ENCODE peak calls at places on chromosomes 13 and 19, in four cellular contexts. One of them, this sample, is unnamed.

GRCh38 chr13:30581582-30581981 is 36.1 kb upstream of the USPL1 start:
- DNase-seq in choroid plexus epithelial cell: peak
- DNase-seq in upper lobe of right lung: no peak
- DNase-seq in foreskin keratinocyte: peak
- DNase-seq in this sample: no peak

GRCh38 chr13:95411641-95412040 is 110.4 kb upstream of the ABCC4 start:
- DNase-seq in choroid plexus epithelial cell: no peak
- DNase-seq in upper lobe of right lung: no peak
- DNase-seq in foreskin keratinocyte: peak
- DNase-seq in this sample: no peak

GRCh38 chr19:16571689-16572331 is 405 bp downstream of the SLC35E1 start:
- DNase-seq in choroid plexus epithelial cell: peak
- DNase-seq in upper lobe of right lung: no peak
- DNase-seq in foreskin keratinocyte: no peak
- DNase-seq in this sample: no peak

GRCh38 chr19:17405250-17406038 is at the start of gene BST2:
- DNase-seq in choroid plexus epithelial cell: peak
- DNase-seq in upper lobe of right lung: no peak
- DNase-seq in foreskin keratinocyte: peak
- DNase-seq in this sample: no peak

GRCh38 chr13:23271331-23271730 is 90.6 kb downstream of the SGCG start:
- DNase-seq in choroid plexus epithelial cell: no peak
- DNase-seq in upper lobe of right lung: no peak
- DNase-seq in foreskin keratinocyte: peak
- DNase-seq in this sample: no peak

GRCh38 chr13:62879071-62879470 is 1463.4 kb upstream of the PCDH20 start:
- DNase-seq in choroid plexus epithelial cell: peak
- DNase-seq in upper lobe of right lung: no peak
- DNase-seq in foreskin keratinocyte: peak
- DNase-seq in this sample: no peak

GRCh38 chr13:82747331-82747730 is 1134.9 kb downstream of the SLITRK1 start:
- DNase-seq in choroid plexus epithelial cell: peak
- DNase-seq in upper lobe of right lung: no peak
- DNase-seq in foreskin keratinocyte: no peak
- DNase-seq in this sample: no peak

GRCh38 chr13:20860844-20861243 is 41.7 kb downstream of the XPO4 start:
- DNase-seq in choroid plexus epithelial cell: no peak
- DNase-seq in upper lobe of right lung: no peak
- DNase-seq in foreskin keratinocyte: no peak
- DNase-seq in this sample: no peak

GRCh38 chr13:41837668-41838067 is 123.2 kb downstream of the VWA8 start:
- DNase-seq in choroid plexus epithelial cell: peak
- DNase-seq in upper lobe of right lung: no peak
- DNase-seq in foreskin keratinocyte: no peak
- DNase-seq in this sample: no peak

GRCh38 chr19:20247016-20247683 is 80.1 kb downstream of the ZNF486 start:
- DNase-seq in choroid plexus epithelial cell: peak
- DNase-seq in upper lobe of right lung: peak
- DNase-seq in foreskin keratinocyte: peak
- DNase-seq in this sample: no peak

GRCh38 chr19:17834350-17835181 is 13.2 kb downstream of the JAK3 start:
- DNase-seq in choroid plexus epithelial cell: no peak
- DNase-seq in upper lobe of right lung: no peak
- DNase-seq in foreskin keratinocyte: no peak
- DNase-seq in this sample: no peak

GRCh38 chr19:39078436-39079200 is 5.5 kb upstream of the ACP7 start:
- DNase-seq in choroid plexus epithelial cell: peak
- DNase-seq in upper lobe of right lung: no peak
- DNase-seq in foreskin keratinocyte: peak
- DNase-seq in this sample: no peak

GRCh38 chr13:73337511-73337910 is 278.7 kb downstream of the KLF5 start:
- DNase-seq in choroid plexus epithelial cell: peak
- DNase-seq in upper lobe of right lung: no peak
- DNase-seq in foreskin keratinocyte: peak
- DNase-seq in this sample: no peak

GRCh38 chr13:102212729-102213128 is 189.1 kb downstream of the FGF14 start:
- DNase-seq in choroid plexus epithelial cell: no peak
- DNase-seq in upper lobe of right lung: no peak
- DNase-seq in foreskin keratinocyte: no peak
- DNase-seq in this sample: no peak
- TF ChIP-seq CTCF in choroid plexus epithelial cell: no peak
- TF ChIP-seq CTCF in upper lobe of right lung: no peak
- TF ChIP-seq CTCF in foreskin keratinocyte: no peak
- TF ChIP-seq CTCF in this sample: no peak

DNA sequence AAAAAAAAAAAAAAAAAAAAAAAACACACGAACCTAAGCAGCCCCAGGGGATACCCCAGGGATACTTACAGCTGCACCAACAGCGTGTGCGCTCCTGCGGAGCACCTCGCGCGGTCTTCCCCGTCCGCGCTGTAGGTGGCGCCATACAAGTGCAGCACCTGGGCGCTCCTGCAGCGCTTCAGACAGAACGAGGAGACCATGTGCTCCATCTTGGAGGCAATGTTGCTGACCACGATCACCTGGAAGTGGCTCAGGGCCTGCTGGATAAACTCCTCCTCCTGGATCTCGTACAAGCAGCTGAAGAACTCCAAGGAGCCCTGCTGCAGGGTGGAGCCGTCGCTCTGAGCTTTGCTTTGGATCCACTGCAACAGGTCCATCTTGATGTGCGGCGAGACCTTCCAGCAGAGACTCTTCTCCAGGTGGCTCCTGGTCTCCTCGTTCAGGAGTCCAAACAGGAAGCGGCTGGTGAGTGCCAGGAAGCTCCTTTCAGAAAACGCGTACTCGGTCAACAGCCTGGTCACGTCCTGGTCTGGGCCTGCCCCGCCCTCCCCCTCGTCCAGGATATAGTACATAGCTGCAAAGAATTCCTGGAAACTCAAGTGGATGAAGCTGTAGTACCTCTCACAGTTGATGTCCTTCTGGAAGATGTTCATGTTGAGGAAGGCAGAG is 14.5 kb downstream of the NLRP12 start:
- DNase-seq in choroid plexus epithelial cell: peak
- DNase-seq in upper lobe of right lung: no peak
- DNase-seq in foreskin keratinocyte: no peak
- DNase-seq in this sample: no peak
- TF ChIP-seq CTCF in choroid plexus epithelial cell: peak
- TF ChIP-seq CTCF in upper lobe of right lung: peak
- TF ChIP-seq CTCF in foreskin keratinocyte: no peak
- TF ChIP-seq CTCF in this sample: no peak

GRCh38 chr13:100208596-100208995 is 119.7 kb downstream of the PCCA start:
- DNase-seq in choroid plexus epithelial cell: no peak
- DNase-seq in upper lobe of right lung: no peak
- DNase-seq in foreskin keratinocyte: peak
- DNase-seq in this sample: no peak

GRCh38 chr13:100213576-100213975 is 124.7 kb downstream of the PCCA start:
- DNase-seq in choroid plexus epithelial cell: peak
- DNase-seq in upper lobe of right lung: no peak
- DNase-seq in foreskin keratinocyte: peak
- DNase-seq in this sample: no peak

GRCh38 chr13:100209857-100210580 is 121.1 kb downstream of the PCCA start:
- DNase-seq in choroid plexus epithelial cell: peak
- DNase-seq in upper lobe of right lung: no peak
- DNase-seq in foreskin keratinocyte: peak
- DNase-seq in this sample: no peak

GRCh38 chr13:100212904-100213538 is 124.1 kb downstream of the PCCA start:
- DNase-seq in choroid plexus epithelial cell: no peak
- DNase-seq in upper lobe of right lung: no peak
- DNase-seq in foreskin keratinocyte: no peak
- DNase-seq in this sample: no peak

DNA sequence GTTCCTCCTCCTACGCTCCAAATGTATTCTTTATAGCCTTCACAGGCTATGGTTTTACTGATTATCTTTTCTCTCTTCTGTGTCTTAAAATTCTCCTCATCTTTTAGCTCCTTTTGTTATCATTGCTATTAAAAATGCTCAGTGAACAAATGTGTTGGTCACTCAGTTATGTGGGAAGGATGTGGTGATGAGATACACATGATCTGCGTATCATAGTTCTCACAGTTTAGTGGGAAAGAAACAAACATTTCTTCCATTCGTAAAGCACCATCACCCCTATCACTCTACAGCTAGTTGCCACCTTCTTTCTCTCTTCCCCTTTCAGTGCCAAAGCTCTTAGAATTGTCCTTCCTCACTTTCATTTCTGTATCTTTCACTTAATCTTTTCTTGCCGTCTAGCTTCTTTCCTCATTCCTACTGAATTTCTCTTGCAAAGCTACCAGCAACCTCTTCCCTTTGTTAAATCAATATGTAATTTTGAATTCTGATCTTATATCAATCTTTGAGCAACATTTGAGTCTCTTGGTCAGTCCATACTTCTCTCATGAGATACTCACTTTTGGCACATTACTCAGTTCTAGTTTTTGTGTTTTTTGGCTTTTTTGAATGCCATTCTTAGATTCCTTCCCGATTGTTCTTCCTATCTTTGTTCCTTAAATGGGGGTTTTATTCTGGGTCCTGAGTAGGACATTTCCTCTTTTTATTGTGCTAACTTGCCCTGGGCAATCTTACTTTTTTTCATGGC is 122.2 kb downstream of the PCCA start:
- DNase-seq in choroid plexus epithelial cell: peak
- DNase-seq in upper lobe of right lung: no peak
- DNase-seq in foreskin keratinocyte: no peak
- DNase-seq in this sample: no peak
- TF ChIP-seq CTCF in choroid plexus epithelial cell: no peak
- TF ChIP-seq CTCF in upper lobe of right lung: no peak
- TF ChIP-seq CTCF in foreskin keratinocyte: no peak
- TF ChIP-seq CTCF in this sample: no peak

GRCh38 chr19:6793411-6793810 is 20.9 kb downstream of the VAV1 start:
- DNase-seq in choroid plexus epithelial cell: no peak
- DNase-seq in upper lobe of right lung: no peak
- DNase-seq in foreskin keratinocyte: no peak
- DNase-seq in this sample: no peak

GRCh38 chr19:6793973-6794372 is 21.5 kb downstream of the VAV1 start:
- DNase-seq in choroid plexus epithelial cell: no peak
- DNase-seq in upper lobe of right lung: no peak
- DNase-seq in foreskin keratinocyte: no peak
- DNase-seq in this sample: no peak

GRCh38 chr19:6800991-6801396 is 28.5 kb downstream of the VAV1 start:
- DNase-seq in choroid plexus epithelial cell: peak
- DNase-seq in upper lobe of right lung: no peak
- DNase-seq in foreskin keratinocyte: peak
- DNase-seq in this sample: no peak

GRCh38 chr19:6794817-6795431 is 22.4 kb downstream of the VAV1 start:
- DNase-seq in choroid plexus epithelial cell: no peak
- DNase-seq in upper lobe of right lung: no peak
- DNase-seq in foreskin keratinocyte: no peak
- DNase-seq in this sample: no peak

DNA sequence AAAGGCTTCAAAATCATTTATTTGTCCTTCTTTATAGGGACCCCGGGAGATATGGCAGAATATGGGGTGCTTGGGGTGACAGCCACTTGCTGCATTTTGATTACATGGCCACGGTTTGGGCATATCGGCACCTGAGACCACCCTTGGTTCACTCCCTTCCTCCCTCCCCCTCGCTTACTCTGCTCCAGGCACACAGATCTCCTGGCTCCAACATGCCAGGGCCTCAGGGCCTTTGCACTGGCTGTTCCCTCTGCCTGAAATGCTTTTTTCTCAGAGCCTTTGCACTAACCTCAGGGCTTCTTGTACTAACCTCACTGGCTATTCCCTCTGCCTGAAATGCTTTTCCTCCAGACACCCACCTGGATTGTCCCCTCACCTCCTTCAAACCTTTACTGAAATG is 23.8 kb downstream of the VAV1 start:
- DNase-seq in choroid plexus epithelial cell: no peak
- DNase-seq in upper lobe of right lung: no peak
- DNase-seq in foreskin keratinocyte: no peak
- DNase-seq in this sample: no peak
- TF ChIP-seq CTCF in choroid plexus epithelial cell: no peak
- TF ChIP-seq CTCF in upper lobe of right lung: no peak
- TF ChIP-seq CTCF in foreskin keratinocyte: no peak
- TF ChIP-seq CTCF in this sample: no peak

DNA sequence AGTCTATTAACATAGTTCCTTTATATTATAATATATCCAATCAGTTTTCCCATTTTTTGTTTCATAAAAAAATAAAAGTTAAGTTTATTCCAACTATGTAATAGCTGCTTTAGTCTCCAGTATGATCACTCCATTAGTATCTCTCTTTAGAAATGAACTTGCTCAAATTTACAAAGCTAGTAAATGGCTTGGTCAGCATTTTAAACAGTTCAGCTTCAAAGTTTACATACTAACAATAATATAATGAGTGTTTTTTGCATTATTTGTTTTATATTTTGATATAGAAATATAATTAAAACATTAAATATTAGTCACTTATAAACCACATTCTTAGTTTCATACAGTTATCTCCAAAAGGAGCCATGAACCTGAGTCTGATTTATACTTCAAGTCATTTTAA is 1073.8 kb downstream of the SLITRK5 start:
- DNase-seq in choroid plexus epithelial cell: no peak
- DNase-seq in upper lobe of right lung: no peak
- DNase-seq in foreskin keratinocyte: no peak
- DNase-seq in this sample: no peak
- TF ChIP-seq CTCF in choroid plexus epithelial cell: no peak
- TF ChIP-seq CTCF in upper lobe of right lung: no peak
- TF ChIP-seq CTCF in foreskin keratinocyte: no peak
- TF ChIP-seq CTCF in this sample: no peak

GRCh38 chr13:36453518-36453917 is 21.2 kb downstream of the CCNA1 start:
- DNase-seq in choroid plexus epithelial cell: peak
- DNase-seq in upper lobe of right lung: no peak
- DNase-seq in foreskin keratinocyte: no peak
- DNase-seq in this sample: no peak
- TF ChIP-seq CTCF in choroid plexus epithelial cell: peak
- TF ChIP-seq CTCF in upper lobe of right lung: peak
- TF ChIP-seq CTCF in foreskin keratinocyte: peak
- TF ChIP-seq CTCF in this sample: peak

GRCh38 chr13:107901996-107902562 is 313.3 kb downstream of the LIG4 start:
- DNase-seq in choroid plexus epithelial cell: no peak
- DNase-seq in upper lobe of right lung: no peak
- DNase-seq in foreskin keratinocyte: no peak
- DNase-seq in this sample: no peak

GRCh38 chr13:107907065-107907464 is 308.3 kb downstream of the LIG4 start:
- DNase-seq in choroid plexus epithelial cell: peak
- DNase-seq in upper lobe of right lung: no peak
- DNase-seq in foreskin keratinocyte: no peak
- DNase-seq in this sample: no peak

GRCh38 chr13:107901230-107901629 is 314.1 kb downstream of the LIG4 start:
- DNase-seq in choroid plexus epithelial cell: no peak
- DNase-seq in upper lobe of right lung: no peak
- DNase-seq in foreskin keratinocyte: no peak
- DNase-seq in this sample: no peak

GRCh38 chr13:107900775-107901174 is 314.6 kb downstream of the LIG4 start:
- DNase-seq in choroid plexus epithelial cell: peak
- DNase-seq in upper lobe of right lung: no peak
- DNase-seq in foreskin keratinocyte: no peak
- DNase-seq in this sample: no peak

GRCh38 chr13:107906131-107906530 is 309.2 kb downstream of the LIG4 start:
- DNase-seq in choroid plexus epithelial cell: no peak
- DNase-seq in upper lobe of right lung: no peak
- DNase-seq in foreskin keratinocyte: no peak
- DNase-seq in this sample: no peak
- TF ChIP-seq CTCF in choroid plexus epithelial cell: no peak
- TF ChIP-seq CTCF in upper lobe of right lung: no peak
- TF ChIP-seq CTCF in foreskin keratinocyte: no peak
- TF ChIP-seq CTCF in this sample: no peak

GRCh38 chr13:34265016-34265692 is 447.2 kb downstream of the RFC3 start:
- DNase-seq in choroid plexus epithelial cell: peak
- DNase-seq in upper lobe of right lung: no peak
- DNase-seq in foreskin keratinocyte: peak
- DNase-seq in this sample: no peak
- TF ChIP-seq CTCF in choroid plexus epithelial cell: no peak
- TF ChIP-seq CTCF in upper lobe of right lung: no peak
- TF ChIP-seq CTCF in foreskin keratinocyte: no peak
- TF ChIP-seq CTCF in this sample: no peak

GRCh38 chr13:50438351-50438750 is 405.1 kb downstream of the DLEU7 start:
- DNase-seq in choroid plexus epithelial cell: no peak
- DNase-seq in upper lobe of right lung: no peak
- DNase-seq in foreskin keratinocyte: no peak
- DNase-seq in this sample: no peak
- TF ChIP-seq CTCF in choroid plexus epithelial cell: no peak
- TF ChIP-seq CTCF in upper lobe of right lung: no peak
- TF ChIP-seq CTCF in foreskin keratinocyte: no peak
- TF ChIP-seq CTCF in this sample: no peak